ENCODE peak calls at places on chromosomes 16 and 17, in five cellular contexts. F is CD8-positive, alpha-beta memory T cell; C is neural progenitor cell; Y is heart right ventricle; G is IMR-90. V is an unnamed sample.

GRCh38 chr17:43423777-43424455 is 25.1 kb downstream of the ARL4D start:
- DNase-seq in F (no peak), C (no peak), Y (no peak), G (no peak), V (no peak)

GRCh38 chr17:50272246-50272645 is 2.0 kb upstream of the TMEM92 start:
- DNase-seq in F (no peak), C (no peak), Y (no peak), G (no peak), V (no peak)

GRCh38 chr16:15641753-15642556 is 999 bp downstream of the MARF1 start:
- DNase-seq in F (no peak), C (no peak), Y (no peak), G (no peak), V (no peak)

GRCh38 chr17:76529643-76530488 is 7.6 kb downstream of the CYGB start:
- DNase-seq in F (no peak), C (peak; percentile 55), Y (peak; percentile 92), G (peak; percentile 70), V (no peak)

GRCh38 chr16:86258713-86259112 is 251.6 kb upstream of the FOXF1 start:
- DNase-seq in F (no peak), C (no peak), Y (no peak), G (peak; percentile 89), V (no peak)

GRCh38 chr17:13437966-13438779 is 163.6 kb downstream of the HS3ST3A1 start:
- DNase-seq in F (no peak), C (peak; percentile 85), Y (no peak), G (no peak), V (no peak)

GRCh38 chr17:58329808-58330543 is 1.4 kb upstream of the TSPOAP1 start:
- DNase-seq in F (peak; percentile 30), C (no peak), Y (no peak), G (no peak), V (no peak)

GRCh38 chr17:40122466-40122943 is 734 bp downstream of the MSL1 start:
- DNase-seq in F (no peak), C (peak; percentile 79), Y (peak; percentile 52), G (peak; percentile 47), V (peak; percentile 25)

GRCh38 chr17:30475206-30475605 is 2.0 kb upstream of the GOSR1 start:
- DNase-seq in F (no peak), C (no peak), Y (no peak), G (no peak), V (no peak)

GRCh38 chr16:88800277-88800592 is 3.4 kb upstream of the CDT1 start:
- DNase-seq in F (no peak), C (no peak), Y (no peak), G (no peak), V (no peak)

GRCh38 chr17:77929180-77929564 is 29.3 kb upstream of the TNRC6C start:
- DNase-seq in F (no peak), C (no peak), Y (no peak), G (no peak), V (no peak)

GRCh38 chr16:68592466-68593337 is 52.4 kb upstream of the CDH3 start:
- DNase-seq in F (peak; percentile 6), C (no peak), Y (no peak), G (no peak), V (no peak)

GRCh38 chr17:1907818-1908698 is 78.3 kb downstream of the RPA1 start:
- DNase-seq in F (no peak), C (peak; percentile 92), Y (no peak), G (peak; percentile 21), V (no peak)

GRCh38 chr17:31492880-31493655 is 101.6 kb downstream of the RAB11FIP4 start:
- DNase-seq in F (no peak), C (no peak), Y (peak; percentile 42), G (no peak), V (peak; percentile 34)

GRCh38 chr16:77721752-77722314 is 481 bp upstream of the NUDT7 start:
- DNase-seq in F (no peak), C (peak; percentile 4), Y (no peak), G (no peak), V (no peak)

GRCh38 chr17:32240745-32241144 is 24.9 kb upstream of the RHBDL3 start:
- DNase-seq in F (no peak), C (no peak), Y (peak; percentile 64), G (no peak), V (no peak)

GRCh38 chr16:22122239-22122638 is 29.9 kb downstream of the VWA3A start:
- DNase-seq in F (no peak), C (no peak), Y (no peak), G (no peak), V (no peak)

GRCh38 chr17:83136931-83137330 is 57.5 kb downstream of the METRNL start:
- DNase-seq in F (no peak), C (no peak), Y (no peak), G (no peak), V (no peak)

GRCh38 chr16:27685802-27686201 is 135.9 kb downstream of the KATNIP start:
- DNase-seq in F (no peak), C (no peak), Y (no peak), G (peak; percentile 85), V (no peak)

GRCh38 chr17:43645765-43646481 is 15.8 kb downstream of the MEOX1 start:
- DNase-seq in F (no peak), C (peak; percentile 49), Y (peak; percentile 86), G (no peak), V (no peak)

GRCh38 chr17:72358465-72358864 is 237.6 kb downstream of the SOX9 start:
- DNase-seq in F (no peak), C (no peak), Y (no peak), G (peak; percentile 86), V (no peak)

GRCh38 chr16:67245189-67245585 is 2.1 kb downstream of the FHOD1 start:
- DNase-seq in F (no peak), C (no peak), Y (no peak), G (no peak), V (no peak)

GRCh38 chr16:55672471-55672870 is 16.7 kb downstream of the SLC6A2 start:
- DNase-seq in F (no peak), C (no peak), Y (peak; percentile 58), G (no peak), V (no peak)

GRCh38 chr17:38538906-38539305 is 66.8 kb downstream of the SRCIN1 start:
- DNase-seq in F (no peak), C (no peak), Y (no peak), G (no peak), V (no peak)

GRCh38 chr16:52077656-52078055 is 469.3 kb downstream of the TOX3 start:
- DNase-seq in F (no peak), C (no peak), Y (no peak), G (no peak), V (no peak)

GRCh38 chr16:23395732-23396131 is 57.3 kb downstream of the COG7 start:
- DNase-seq in F (no peak), C (no peak), Y (no peak), G (no peak), V (no peak)

GRCh38 chr17:64281962-64282752 is 19.1 kb upstream of the TEX2 start:
- DNase-seq in F (peak; percentile 34), C (peak; percentile 87), Y (peak; percentile 56), G (peak; percentile 83), V (no peak)

GRCh38 chr17:57975044-57975443 is 13.0 kb downstream of the VEZF1 start:
- DNase-seq in F (no peak), C (no peak), Y (no peak), G (peak; percentile 80), V (no peak)

GRCh38 chr17:273994-274832 is 78.4 kb downstream of the RPH3AL start:
- DNase-seq in F (no peak), C (no peak), Y (no peak), G (no peak), V (no peak)

GRCh38 chr16:23333034-23333579 is 31.0 kb downstream of the SCNN1B start:
- DNase-seq in F (no peak), C (no peak), Y (no peak), G (no peak), V (no peak)

GRCh38 chr17:64773836-64774761 is 112.0 kb upstream of the SMURF2 start:
- DNase-seq in F (no peak), C (peak; percentile 71), Y (no peak), G (peak; percentile 75), V (no peak)

GRCh38 chr17:61475726-61476125 is 23.5 kb downstream of the TBX4 start:
- DNase-seq in F (no peak), C (no peak), Y (no peak), G (peak; percentile 77), V (no peak)

GRCh38 chr16:50528820-50529219 is 19.4 kb upstream of the NKD1 start:
- DNase-seq in F (no peak), C (no peak), Y (no peak), G (no peak), V (no peak)

GRCh38 chr17:45852535-45853297 is 8.0 kb downstream of the SPPL2C start:
- DNase-seq in F (peak; percentile 20), C (peak; percentile 81), Y (peak; percentile 38), G (peak; percentile 55), V (peak; percentile 21)

GRCh38 chr17:63516910-63517824 is 6.0 kb upstream of the KCNH6 start:
- DNase-seq in F (no peak), C (no peak), Y (no peak), G (peak; percentile 86), V (no peak)

GRCh38 chr17:59616253-59616920 is 3.3 kb upstream of the CLTC start:
- DNase-seq in F (no peak), C (no peak), Y (no peak), G (no peak), V (no peak)

GRCh38 chr16:10339777-10340752 is 45.8 kb upstream of the ATF7IP2 start:
- DNase-seq in F (no peak), C (no peak), Y (no peak), G (no peak), V (no peak)

GRCh38 chr16:10338426-10338825 is 47.4 kb upstream of the ATF7IP2 start:
- DNase-seq in F (no peak), C (no peak), Y (peak; percentile 16), G (no peak), V (no peak)

GRCh38 chr16:10345629-10346028 is 40.2 kb upstream of the ATF7IP2 start:
- DNase-seq in F (no peak), C (no peak), Y (no peak), G (no peak), V (no peak)

GRCh38 chr16:10343124-10343760 is 42.6 kb upstream of the ATF7IP2 start:
- DNase-seq in F (no peak), C (no peak), Y (no peak), G (no peak), V (no peak)
- H3K9me3 ChIP-seq in F (no peaks in the 10 kb centered on the region), C (no peaks in the 10 kb centered on the region), Y (peaks cover 5% of the 10 kb centered on the region), G (peaks cover 8% of the 10 kb centered on the region), V (peaks cover 6% of the 10 kb centered on the region)

GRCh38 chr17:16639438-16639837 is 14.2 kb downstream of the ZNF624 start:
- DNase-seq in F (no peak), C (no peak), Y (no peak), G (no peak), V (no peak)
- H3K9me3 ChIP-seq in F (no peaks in the 10 kb centered on the region), C (no peaks in the 10 kb centered on the region), Y (no peaks in the 10 kb centered on the region), G (no peaks in the 10 kb centered on the region), V (no peaks in the 10 kb centered on the region)

DNA sequence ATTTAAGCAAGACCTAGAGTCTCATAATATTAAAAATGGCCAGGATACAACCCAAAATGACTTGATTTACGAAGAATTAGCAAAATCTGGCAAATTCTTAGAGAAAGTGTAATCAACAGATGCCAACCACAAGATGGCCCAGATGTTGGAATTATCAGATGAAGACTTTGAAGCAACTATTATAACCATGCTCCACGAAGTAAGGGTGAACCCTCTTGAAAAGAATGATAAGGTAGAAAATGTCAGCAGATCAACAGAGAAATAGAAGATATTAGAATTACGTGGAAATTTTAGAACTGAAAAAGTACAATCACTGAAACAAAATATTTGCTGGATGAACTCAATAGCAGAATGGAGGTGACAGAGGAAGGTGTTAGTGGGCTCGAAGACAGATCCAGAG is 50.1 kb upstream of the CLEC19A start:
- DNase-seq in F (no peak), C (no peak), Y (no peak), G (no peak), V (no peak)
- H3K9me3 ChIP-seq in F (no peaks in the 10 kb centered on the region), C (peaks cover 9% of the 10 kb centered on the region), Y (peaks cover 5% of the 10 kb centered on the region), G (peaks cover 6% of the 10 kb centered on the region), V (no peaks in the 10 kb centered on the region)

GRCh38 chr17:19618015-19618414 is 30.5 kb upstream of the ALDH3A2 start:
- DNase-seq in F (no peak), C (no peak), Y (no peak), G (no peak), V (no peak)
- H3K9me3 ChIP-seq in F (peaks cover 8% of the 10 kb centered on the region), C (peaks cover 9% of the 10 kb centered on the region), Y (peaks cover 18% of the 10 kb centered on the region), G (peaks cover 16% of the 10 kb centered on the region), V (peaks cover 4% of the 10 kb centered on the region)

V was measured in T-helper 17 cell.